ENCODE peak calls at places on chromosomes 12 and 14, in six cellular contexts. One of them, this sample, is unnamed.

GRCh38 chr12:121781751-121782615 is 11.5 kb downstream of the RHOF start:
- DNase-seq in IMR-90: peak; percentile 72
- DNase-seq in tibial nerve: no peak
- DNase-seq in heart right ventricle: no peak
- DNase-seq in dorsolateral prefrontal cortex: no peak
- DNase-seq in HCT116: no peak
- DNase-seq in this sample: no peak

GRCh38 chr12:99035776-99036175 is 390.7 kb downstream of the APAF1 start:
- DNase-seq in IMR-90: no peak
- DNase-seq in tibial nerve: no peak
- DNase-seq in heart right ventricle: no peak
- DNase-seq in dorsolateral prefrontal cortex: no peak
- DNase-seq in HCT116: no peak
- DNase-seq in this sample: no peak

GRCh38 chr12:83985068-83985467 is 927.5 kb downstream of the SLC6A15 start:
- DNase-seq in IMR-90: no peak
- DNase-seq in tibial nerve: no peak
- DNase-seq in heart right ventricle: no peak
- DNase-seq in dorsolateral prefrontal cortex: no peak
- DNase-seq in HCT116: no peak
- DNase-seq in this sample: no peak

GRCh38 chr14:89288114-89288513 is 128.9 kb downstream of the FOXN3 start:
- DNase-seq in IMR-90: no peak
- DNase-seq in tibial nerve: no peak
- DNase-seq in heart right ventricle: no peak
- DNase-seq in dorsolateral prefrontal cortex: no peak
- DNase-seq in HCT116: no peak
- DNase-seq in this sample: no peak

GRCh38 chr12:103627189-103627855 is 40.2 kb downstream of the STAB2 start:
- DNase-seq in IMR-90: no peak
- DNase-seq in tibial nerve: no peak
- DNase-seq in heart right ventricle: peak; percentile 72
- DNase-seq in dorsolateral prefrontal cortex: no peak
- DNase-seq in HCT116: no peak
- DNase-seq in this sample: no peak

GRCh38 chr12:39070775-39071174 is 165.4 kb upstream of the CPNE8 start:
- DNase-seq in IMR-90: no peak
- DNase-seq in tibial nerve: no peak
- DNase-seq in heart right ventricle: no peak
- DNase-seq in dorsolateral prefrontal cortex: no peak
- DNase-seq in HCT116: no peak
- DNase-seq in this sample: no peak

GRCh38 chr12:109263439-109263838 is 45.6 kb downstream of the FOXN4 start:
- DNase-seq in IMR-90: no peak
- DNase-seq in tibial nerve: no peak
- DNase-seq in heart right ventricle: no peak
- DNase-seq in dorsolateral prefrontal cortex: no peak
- DNase-seq in HCT116: no peak
- DNase-seq in this sample: no peak

GRCh38 chr14:29548948-29549370 is 378.7 kb downstream of the PRKD1 start:
- DNase-seq in IMR-90: peak; percentile 77
- DNase-seq in tibial nerve: peak; percentile 45
- DNase-seq in heart right ventricle: peak; percentile 15
- DNase-seq in dorsolateral prefrontal cortex: no peak
- DNase-seq in HCT116: peak; percentile 12
- DNase-seq in this sample: peak; percentile 56

GRCh38 chr14:104363891-104364760 is 215.4 kb upstream of the C14orf180 start:
- DNase-seq in IMR-90: no peak
- DNase-seq in tibial nerve: no peak
- DNase-seq in heart right ventricle: no peak
- DNase-seq in dorsolateral prefrontal cortex: no peak
- DNase-seq in HCT116: no peak
- DNase-seq in this sample: no peak

GRCh38 chr14:101561897-101562490 is 699 bp downstream of the DIO3 start:
- DNase-seq in IMR-90: no peak
- DNase-seq in tibial nerve: no peak
- DNase-seq in heart right ventricle: no peak
- DNase-seq in dorsolateral prefrontal cortex: no peak
- DNase-seq in HCT116: no peak
- DNase-seq in this sample: no peak

GRCh38 chr12:108553799-108554198 is 7.2 kb downstream of the SART3 start:
- DNase-seq in IMR-90: no peak
- DNase-seq in tibial nerve: no peak
- DNase-seq in heart right ventricle: no peak
- DNase-seq in dorsolateral prefrontal cortex: no peak
- DNase-seq in HCT116: no peak
- DNase-seq in this sample: no peak

GRCh38 chr12:122318607-122319311 is 52.5 kb upstream of the VPS33A start:
- DNase-seq in IMR-90: peak; percentile 91
- DNase-seq in tibial nerve: peak; percentile 55
- DNase-seq in heart right ventricle: peak; percentile 37
- DNase-seq in dorsolateral prefrontal cortex: no peak
- DNase-seq in HCT116: no peak
- DNase-seq in this sample: peak; percentile 26

GRCh38 chr12:9796346-9796745 is 30.9 kb upstream of the KLRF1 start:
- DNase-seq in IMR-90: no peak
- DNase-seq in tibial nerve: no peak
- DNase-seq in heart right ventricle: no peak
- DNase-seq in dorsolateral prefrontal cortex: no peak
- DNase-seq in HCT116: no peak
- DNase-seq in this sample: no peak

GRCh38 chr12:95054206-95054605 is 19.2 kb downstream of the NR2C1 start:
- DNase-seq in IMR-90: no peak
- DNase-seq in tibial nerve: no peak
- DNase-seq in heart right ventricle: no peak
- DNase-seq in dorsolateral prefrontal cortex: no peak
- DNase-seq in HCT116: no peak
- DNase-seq in this sample: no peak

GRCh38 chr12:110431957-110432587 is 18.1 kb downstream of the ARPC3 start:
- DNase-seq in IMR-90: no peak
- DNase-seq in tibial nerve: no peak
- DNase-seq in heart right ventricle: no peak
- DNase-seq in dorsolateral prefrontal cortex: no peak
- DNase-seq in HCT116: no peak
- DNase-seq in this sample: no peak

GRCh38 chr12:56634242-56634836 is 4.2 kb upstream of the BAZ2A start:
- DNase-seq in IMR-90: no peak
- DNase-seq in tibial nerve: no peak
- DNase-seq in heart right ventricle: peak; percentile 42
- DNase-seq in dorsolateral prefrontal cortex: no peak
- DNase-seq in HCT116: peak; percentile 45
- DNase-seq in this sample: no peak

GRCh38 chr12:29738416-29738815 is 45.3 kb downstream of the TMTC1 start:
- DNase-seq in IMR-90: no peak
- DNase-seq in tibial nerve: no peak
- DNase-seq in heart right ventricle: no peak
- DNase-seq in dorsolateral prefrontal cortex: no peak
- DNase-seq in HCT116: no peak
- DNase-seq in this sample: no peak

GRCh38 chr12:116592731-116593130 is 33.5 kb downstream of the MAP1LC3B2 start:
- DNase-seq in IMR-90: no peak
- DNase-seq in tibial nerve: no peak
- DNase-seq in heart right ventricle: no peak
- DNase-seq in dorsolateral prefrontal cortex: no peak
- DNase-seq in HCT116: no peak
- DNase-seq in this sample: no peak

GRCh38 chr14:91420686-91421085 is 3.1 kb upstream of the CCDC88C start:
- DNase-seq in IMR-90: no peak
- DNase-seq in tibial nerve: no peak
- DNase-seq in heart right ventricle: no peak
- DNase-seq in dorsolateral prefrontal cortex: no peak
- DNase-seq in HCT116: no peak
- DNase-seq in this sample: no peak

GRCh38 chr14:78074546-78074945 is 95.6 kb upstream of the NRXN3 start:
- DNase-seq in IMR-90: no peak
- DNase-seq in tibial nerve: no peak
- DNase-seq in heart right ventricle: no peak
- DNase-seq in dorsolateral prefrontal cortex: peak; percentile 25
- DNase-seq in HCT116: no peak
- DNase-seq in this sample: no peak

GRCh38 chr14:30227871-30228270 is 300.2 kb upstream of the PRKD1 start:
- DNase-seq in IMR-90: peak; percentile 81
- DNase-seq in tibial nerve: peak; percentile 76
- DNase-seq in heart right ventricle: no peak
- DNase-seq in dorsolateral prefrontal cortex: no peak
- DNase-seq in HCT116: no peak
- DNase-seq in this sample: peak; percentile 37

GRCh38 chr14:51517116-51517515 is 134.6 kb upstream of the FRMD6 start:
- DNase-seq in IMR-90: no peak
- DNase-seq in tibial nerve: no peak
- DNase-seq in heart right ventricle: peak; percentile 14
- DNase-seq in dorsolateral prefrontal cortex: no peak
- DNase-seq in HCT116: no peak
- DNase-seq in this sample: no peak

GRCh38 chr14:78152246-78153068 is 17.7 kb upstream of the NRXN3 start:
- DNase-seq in IMR-90: no peak
- DNase-seq in tibial nerve: no peak
- DNase-seq in heart right ventricle: no peak
- DNase-seq in dorsolateral prefrontal cortex: no peak
- DNase-seq in HCT116: no peak
- DNase-seq in this sample: no peak

GRCh38 chr12:80442426-80443222 is 1.4 kb upstream of the PTPRQ start:
- DNase-seq in IMR-90: peak; percentile 63
- DNase-seq in tibial nerve: no peak
- DNase-seq in heart right ventricle: no peak
- DNase-seq in dorsolateral prefrontal cortex: no peak
- DNase-seq in HCT116: no peak
- DNase-seq in this sample: no peak

DNA sequence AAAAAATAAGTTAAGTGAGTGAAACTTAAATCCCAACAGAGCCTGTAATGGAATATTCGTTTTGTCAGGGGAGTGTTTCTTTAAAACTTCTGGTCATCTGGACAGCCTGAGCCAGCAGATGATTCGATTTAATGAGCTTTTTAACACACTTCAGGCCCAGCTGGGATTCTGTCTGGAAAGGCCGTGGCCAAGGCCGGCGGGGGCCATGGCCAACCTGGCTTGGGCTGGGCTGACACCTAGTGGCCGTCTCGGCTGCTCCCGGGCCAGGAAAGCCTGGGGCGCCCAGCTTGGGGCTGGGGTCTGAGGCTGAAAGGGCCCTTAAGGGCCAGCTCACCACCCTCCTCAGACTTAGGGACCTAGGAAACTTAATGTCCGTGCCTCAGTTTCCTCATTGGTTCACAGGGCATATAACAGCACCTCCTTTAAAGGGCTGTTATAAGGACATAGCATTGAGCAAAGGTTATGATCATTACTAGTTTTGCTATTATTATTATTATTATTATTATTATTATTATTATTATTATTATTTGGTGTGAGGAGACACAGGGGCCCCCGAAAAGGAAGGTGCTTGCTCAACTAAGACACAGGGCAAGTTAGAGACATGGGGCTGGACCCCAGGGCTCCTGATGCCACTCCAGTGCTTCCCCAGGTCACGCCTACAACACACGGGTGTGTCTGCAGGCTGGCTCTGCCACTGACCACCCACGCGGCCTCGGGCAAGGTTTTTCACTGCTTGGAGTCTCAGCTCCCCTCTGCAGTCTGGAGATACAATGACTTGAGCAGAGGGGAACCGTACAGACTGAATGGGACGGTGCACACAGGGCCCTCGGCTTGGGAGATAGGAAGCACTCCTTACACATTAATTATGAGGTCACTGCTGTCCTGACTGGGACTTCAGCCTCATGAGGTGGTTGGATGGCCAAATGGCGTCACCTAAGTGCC is 84.0 kb downstream of the SYNE3 start:
- DNase-seq in IMR-90: peak; percentile 6
- DNase-seq in tibial nerve: peak; percentile 43
- DNase-seq in heart right ventricle: peak; percentile 55
- DNase-seq in dorsolateral prefrontal cortex: peak; percentile 47
- DNase-seq in HCT116: no peak
- DNase-seq in this sample: no peak
- TF ChIP-seq CTCF in IMR-90: peak; percentile 62
- TF ChIP-seq CTCF in tibial nerve: peak; percentile 77
- TF ChIP-seq CTCF in heart right ventricle: peak; percentile 83
- TF ChIP-seq CTCF in dorsolateral prefrontal cortex: peak; percentile 76
- TF ChIP-seq CTCF in HCT116: peak; percentile 91
- TF ChIP-seq CTCF in this sample: peak; percentile 72

DNA sequence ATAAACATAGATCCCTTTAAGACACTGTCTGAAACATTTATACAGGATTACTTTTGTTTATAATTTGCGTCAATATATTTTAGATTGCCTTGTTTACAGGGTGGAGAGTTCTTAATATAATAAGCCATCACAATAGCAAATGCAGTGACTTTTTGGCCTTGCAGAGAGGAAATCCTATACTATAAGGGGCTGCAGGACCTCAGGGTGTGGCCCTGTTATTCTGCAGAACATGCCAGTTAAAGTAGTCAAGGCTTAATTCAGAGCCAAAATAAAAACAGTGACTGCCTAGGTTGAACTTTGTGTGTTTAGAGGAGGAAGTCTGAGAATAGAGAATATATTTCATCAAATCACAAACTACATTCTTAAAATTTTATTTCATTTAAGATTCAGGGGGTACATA is 381.6 kb downstream of the DUSP6 start:
- DNase-seq in IMR-90: no peak
- DNase-seq in tibial nerve: no peak
- DNase-seq in heart right ventricle: no peak
- DNase-seq in dorsolateral prefrontal cortex: no peak
- DNase-seq in HCT116: no peak
- DNase-seq in this sample: no peak
- H3K4me3 ChIP-seq in IMR-90: no peak overlapping the region
- H3K4me3 ChIP-seq in tibial nerve: no peak overlapping the region
- H3K4me3 ChIP-seq in heart right ventricle: no peak overlapping the region
- H3K4me3 ChIP-seq in dorsolateral prefrontal cortex: no peak overlapping the region
- H3K4me3 ChIP-seq in HCT116: peak overlapping the region; percentile 45
- H3K4me3 ChIP-seq in this sample: no peak overlapping the region

GRCh38 chr12:65277994-65278575 is 398 bp upstream of the MSRB3 start:
- DNase-seq in IMR-90: no peak
- DNase-seq in tibial nerve: no peak
- DNase-seq in heart right ventricle: no peak
- DNase-seq in dorsolateral prefrontal cortex: no peak
- DNase-seq in HCT116: no peak
- DNase-seq in this sample: no peak

GRCh38 chr12:65280306-65280705 is 1.8 kb downstream of the MSRB3 start:
- DNase-seq in IMR-90: peak; percentile 24
- DNase-seq in tibial nerve: no peak
- DNase-seq in heart right ventricle: no peak
- DNase-seq in dorsolateral prefrontal cortex: no peak
- DNase-seq in HCT116: no peak
- DNase-seq in this sample: no peak

GRCh38 chr12:65279387-65280112 is 1.1 kb downstream of the MSRB3 start:
- DNase-seq in IMR-90: peak; percentile 15
- DNase-seq in tibial nerve: no peak
- DNase-seq in heart right ventricle: no peak
- DNase-seq in dorsolateral prefrontal cortex: no peak
- DNase-seq in HCT116: no peak
- DNase-seq in this sample: no peak

GRCh38 chr12:65276923-65277322 is 1.6 kb upstream of the MSRB3 start:
- DNase-seq in IMR-90: no peak
- DNase-seq in tibial nerve: no peak
- DNase-seq in heart right ventricle: no peak
- DNase-seq in dorsolateral prefrontal cortex: no peak
- DNase-seq in HCT116: no peak
- DNase-seq in this sample: no peak

GRCh38 chr12:65278576-65279386 is at the start of gene MSRB3:
- DNase-seq in IMR-90: peak; percentile 70
- DNase-seq in tibial nerve: peak; percentile 56
- DNase-seq in heart right ventricle: peak; percentile 85
- DNase-seq in dorsolateral prefrontal cortex: peak; percentile 35
- DNase-seq in HCT116: peak; percentile 19
- DNase-seq in this sample: peak; percentile 9
- TF ChIP-seq CTCF in IMR-90: no peak
- TF ChIP-seq CTCF in tibial nerve: no peak
- TF ChIP-seq CTCF in heart right ventricle: peak; percentile 31
- TF ChIP-seq CTCF in dorsolateral prefrontal cortex: no peak
- TF ChIP-seq CTCF in HCT116: no peak
- TF ChIP-seq CTCF in this sample: no peak

GRCh38 chr12:790608-791007 is 38.2 kb downstream of the WNK1 start:
- DNase-seq in IMR-90: no peak
- DNase-seq in tibial nerve: no peak
- DNase-seq in heart right ventricle: no peak
- DNase-seq in dorsolateral prefrontal cortex: no peak
- DNase-seq in HCT116: no peak
- DNase-seq in this sample: no peak
- H3K4me3 ChIP-seq in IMR-90: no peak overlapping the region
- H3K4me3 ChIP-seq in tibial nerve: no peak overlapping the region
- H3K4me3 ChIP-seq in heart right ventricle: no peak overlapping the region
- H3K4me3 ChIP-seq in dorsolateral prefrontal cortex: no peak overlapping the region
- H3K4me3 ChIP-seq in HCT116: no peak overlapping the region
- H3K4me3 ChIP-seq in this sample: no peak overlapping the region